ENCODE peak calls at places on chromosomes 11 and 22, in nine cellular contexts. Q, H, A, M, U, E, Y, F and X are unnamed samples.

GRCh38 chr11:119910056-119910455 is 181.1 kb upstream of the NECTIN1 start:
- DNase-seq in F (peak; percentile 12), U (no peak), A (no peak), H (no peak), Q (no peak), M (no peak), E (no peak), Y (no peak), X (no peak)

GRCh38 chr11:47724041-47724729 is 9.0 kb upstream of the AGBL2 start:
- DNase-seq in H (no peak), A (no peak), Y (peak; percentile 64), Q (no peak), U (no peak), E (peak; percentile 32), F (peak; percentile 85), M (no peak), X (no peak)

GRCh38 chr11:45646275-45646970 is 19.0 kb downstream of the CHST1 start:
- DNase-seq in E (peak; percentile 27), A (peak; percentile 51), F (no peak), Y (peak; percentile 58), U (peak; percentile 36), H (peak; percentile 43), Q (peak; percentile 28), M (peak; percentile 57), X (no peak)

GRCh38 chr11:100984668-100985067 is 144.9 kb downstream of the PGR start:
- DNase-seq in H (peak; percentile 59), F (no peak), A (no peak), Y (no peak), E (no peak), U (no peak), M (no peak), Q (no peak), X (peak; percentile 44)

GRCh38 chr11:16745950-16746349 is 7.5 kb downstream of the C11orf58 start:
- DNase-seq in U (no peak), H (no peak), Y (no peak), F (no peak), E (no peak), A (no peak), Q (no peak), M (no peak), X (no peak)

GRCh38 chr11:84788220-84788619 is 838.9 kb downstream of the DLG2 start:
- DNase-seq in H (no peak), U (no peak), Q (no peak), E (peak; percentile 76), M (no peak), Y (no peak), A (no peak), F (no peak), X (no peak)

GRCh38 chr11:97432926-97433325 is 1043.1 kb downstream of the JRKL start:
- DNase-seq in F (no peak), U (no peak), H (no peak), Y (no peak), E (no peak), M (no peak), Q (no peak), A (no peak), X (no peak)

GRCh38 chr11:837990-838307 is 4.4 kb downstream of the POLR2L start:
- DNase-seq in U (no peak), H (no peak), A (no peak), M (no peak), Y (no peak), E (no peak), F (no peak), Q (no peak), X (no peak)

GRCh38 chr22:49869855-49870712 is 16.4 kb downstream of the ZBED4 start:
- DNase-seq in H (no peak), E (no peak), Q (no peak), F (no peak), U (no peak), Y (no peak), M (no peak), A (no peak), X (no peak)

GRCh38 chr11:8229299-8230177 is 34.1 kb downstream of the LMO1 start:
- DNase-seq in A (peak; percentile 83), F (no peak), Q (no peak), H (no peak), M (no peak), E (peak; percentile 66), Y (no peak), U (no peak), X (no peak)

GRCh38 chr22:22235564-22235963 is 9.0 kb upstream of the VPREB1 start:
- DNase-seq in F (peak; percentile 31), H (peak; percentile 40), Q (no peak), E (peak; percentile 32), U (peak; percentile 61), M (peak; percentile 71), Y (peak; percentile 23), A (peak; percentile 30), X (peak; percentile 76)

GRCh38 chr22:24455039-24455438 is 27.6 kb downstream of the ADORA2A start:
- DNase-seq in H (no peak), F (no peak), M (no peak), Y (no peak), Q (no peak), E (no peak), U (no peak), A (no peak), X (no peak)

GRCh38 chr11:952406-953385 is 27.0 kb downstream of the AP2A2 start:
- DNase-seq in E (no peak), F (peak; percentile 87), U (peak; percentile 45), Y (peak; percentile 51), Q (no peak), A (no peak), H (no peak), M (no peak), X (no peak)

GRCh38 chr22:36328635-36329216 is 59.0 kb downstream of the MYH9 start:
- DNase-seq in Y (peak; percentile 74), Q (no peak), U (no peak), A (no peak), F (peak; percentile 81), E (peak; percentile 69), H (peak; percentile 19), M (no peak), X (no peak)
- TF ChIP-seq EZH2phosphoT487 in Y (no peak), Q (no peak), U (no peak), A (no peak), F (no peak), E (no peak), H (no peak), M (no peak), X (no peak)

GRCh38 chr11:57476883-57477506 is 16.7 kb downstream of the RTN4RL2 start:
- DNase-seq in M (peak; percentile 73), Y (peak; percentile 26), H (peak; percentile 48), U (peak; percentile 59), E (peak; percentile 66), Q (no peak), F (peak; percentile 69), A (no peak), X (peak; percentile 59)
- TF ChIP-seq EZH2phosphoT487 in M (no peak), Y (no peak), H (no peak), U (peak; percentile 38), E (no peak), Q (no peak), F (no peak), A (no peak), X (no peak)

DNA sequence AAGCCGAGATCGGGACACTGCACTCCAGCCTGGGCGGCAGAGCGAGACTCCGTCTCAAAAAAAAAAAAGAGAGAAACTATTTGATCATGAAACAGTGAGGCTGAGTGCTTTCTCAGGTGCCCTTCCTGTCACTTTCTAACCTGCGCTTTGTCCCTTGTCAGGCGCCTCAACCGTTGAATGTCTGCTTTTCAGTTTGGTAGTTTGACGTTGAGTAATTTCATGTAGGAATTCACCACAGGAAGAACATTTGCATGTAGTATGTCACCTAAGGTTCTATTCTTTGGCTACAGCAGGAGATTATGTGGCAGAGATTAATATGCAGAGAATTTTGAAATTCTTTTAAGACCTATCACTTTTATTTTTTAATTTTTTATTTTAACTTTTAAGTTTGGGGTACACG is 57.2 kb downstream of the PPFIA1 start:
- DNase-seq in Q (no peak), M (no peak), E (no peak), A (no peak), Y (no peak), H (no peak), F (no peak), U (no peak), X (no peak)
- TF ChIP-seq EZH2phosphoT487 in Q (no peak), M (no peak), E (no peak), A (no peak), Y (no peak), H (no peak), F (no peak), U (no peak), X (no peak)

GRCh38 chr11:22192642-22193347 is at the start of gene ANO5:
- DNase-seq in E (no peak), A (peak; percentile 89), U (peak; percentile 87), H (no peak), F (peak; percentile 78), Y (peak; percentile 7), Q (no peak), M (peak; percentile 81), X (peak; percentile 56)

GRCh38 chr11:22197139-22197893 is 4.4 kb downstream of the ANO5 start:
- DNase-seq in E (no peak), Q (no peak), F (no peak), M (no peak), Y (no peak), U (no peak), H (no peak), A (no peak), X (no peak)

GRCh38 chr11:22192289-22192641 is 620 bp upstream of the ANO5 start:
- DNase-seq in M (peak; percentile 84), A (peak; percentile 52), F (peak; percentile 52), H (no peak), U (peak; percentile 61), E (no peak), Y (no peak), Q (no peak), X (peak; percentile 14)

GRCh38 chr11:22193348-22194051 is 615 bp downstream of the ANO5 start:
- DNase-seq in U (peak; percentile 69), M (peak; percentile 77), Y (peak; percentile 1), Q (no peak), H (no peak), F (peak; percentile 50), A (peak; percentile 71), E (no peak), X (peak; percentile 28)

GRCh38 chr11:22194907-22195306 is 2.0 kb downstream of the ANO5 start:
- DNase-seq in M (no peak), A (no peak), Q (no peak), H (no peak), Y (no peak), E (no peak), U (no peak), F (no peak), X (no peak)
- TF ChIP-seq EZH2phosphoT487 in M (no peak), A (no peak), Q (no peak), H (no peak), Y (no peak), E (no peak), U (no peak), F (no peak), X (no peak)